ENCODE peak calls at places on chromosomes 12 and 14, in ten cellular contexts. X is ascending aorta, S is progenitor cell of endocrine pancreas, T is AG09309, Z is heart left ventricle, I is kidney, M is BE2C, F is hepatocyte, Y is transverse colon, K is AG09319. C is an unnamed sample.

GRCh38 chr14:26444745-26445144 is 153.1 kb downstream of the NOVA1 start:
- DNase-seq in X (no peak), S (peak; percentile 13), T (no peak), Z (no peak), I (no peak), M (no peak), F (peak; percentile 51), Y (no peak), K (no peak), C (no peak)

GRCh38 chr12:70692681-70693288 is 55.6 kb upstream of the PTPRB start:
- DNase-seq in X (no peak), S (no peak), T (peak; percentile 21), Z (no peak), I (no peak), M (no peak), F (no peak), Y (no peak), K (no peak), C (no peak)

GRCh38 chr12:120725659-120726509 is at the start of gene ACADS:
- DNase-seq in X (peak; percentile 93), S (peak; percentile 83), T (no peak), Z (peak; percentile 91), I (peak; percentile 96), M (peak; percentile 95), F (peak; percentile 96), Y (peak; percentile 95), K (peak; percentile 43), C (peak; percentile 92)

GRCh38 chr12:126837697-126838096 is 1429.3 kb upstream of the TMEM132C start:
- DNase-seq in X (no peak), S (no peak), T (no peak), Z (no peak), I (no peak), M (no peak), F (no peak), Y (no peak), K (no peak), C (no peak)

GRCh38 chr14:77027538-77028383 is 747 bp downstream of the IRF2BPL start:
- DNase-seq in X (peak; percentile 85), S (peak; percentile 45), T (no peak), Z (peak; percentile 86), I (peak; percentile 96), M (peak; percentile 79), F (peak; percentile 87), Y (peak; percentile 75), K (peak; percentile 66), C (peak; percentile 79)

GRCh38 chr12:23707270-23707669 is 242.2 kb downstream of the SOX5 start:
- DNase-seq in X (no peak), S (no peak), T (no peak), Z (no peak), I (no peak), M (no peak), F (no peak), Y (no peak), K (no peak), C (no peak)

GRCh38 chr12:6925543-6926279 is 2.0 kb upstream of the ATN1 start:
- DNase-seq in X (peak; percentile 91), S (no peak), T (peak; percentile 72), Z (peak; percentile 78), I (peak; percentile 88), M (peak; percentile 51), F (peak; percentile 82), Y (peak; percentile 76), K (peak; percentile 64), C (no peak)

GRCh38 chr14:34014936-34015335 is 64.1 kb upstream of the EGLN3 start:
- DNase-seq in X (no peak), S (no peak), T (no peak), Z (no peak), I (no peak), M (no peak), F (no peak), Y (no peak), K (no peak), C (no peak)

GRCh38 chr12:89417246-89417977 is 65.1 kb upstream of the DUSP6 start:
- DNase-seq in X (no peak), S (no peak), T (peak; percentile 31), Z (no peak), I (no peak), M (no peak), F (no peak), Y (no peak), K (no peak), C (no peak)

GRCh38 chr12:89424846-89425245 is 72.5 kb upstream of the DUSP6 start:
- DNase-seq in X (no peak), S (no peak), T (no peak), Z (no peak), I (no peak), M (no peak), F (no peak), Y (no peak), K (no peak), C (no peak)

GRCh38 chr12:89418228-89418910 is 66.1 kb upstream of the DUSP6 start:
- DNase-seq in X (no peak), S (no peak), T (no peak), Z (peak; percentile 18), I (no peak), M (no peak), F (no peak), Y (no peak), K (no peak), C (no peak)

GRCh38 chr12:89424394-89424793 is 72.1 kb upstream of the DUSP6 start:
- DNase-seq in X (no peak), S (no peak), T (no peak), Z (no peak), I (no peak), M (no peak), F (no peak), Y (no peak), K (no peak), C (no peak)

DNA sequence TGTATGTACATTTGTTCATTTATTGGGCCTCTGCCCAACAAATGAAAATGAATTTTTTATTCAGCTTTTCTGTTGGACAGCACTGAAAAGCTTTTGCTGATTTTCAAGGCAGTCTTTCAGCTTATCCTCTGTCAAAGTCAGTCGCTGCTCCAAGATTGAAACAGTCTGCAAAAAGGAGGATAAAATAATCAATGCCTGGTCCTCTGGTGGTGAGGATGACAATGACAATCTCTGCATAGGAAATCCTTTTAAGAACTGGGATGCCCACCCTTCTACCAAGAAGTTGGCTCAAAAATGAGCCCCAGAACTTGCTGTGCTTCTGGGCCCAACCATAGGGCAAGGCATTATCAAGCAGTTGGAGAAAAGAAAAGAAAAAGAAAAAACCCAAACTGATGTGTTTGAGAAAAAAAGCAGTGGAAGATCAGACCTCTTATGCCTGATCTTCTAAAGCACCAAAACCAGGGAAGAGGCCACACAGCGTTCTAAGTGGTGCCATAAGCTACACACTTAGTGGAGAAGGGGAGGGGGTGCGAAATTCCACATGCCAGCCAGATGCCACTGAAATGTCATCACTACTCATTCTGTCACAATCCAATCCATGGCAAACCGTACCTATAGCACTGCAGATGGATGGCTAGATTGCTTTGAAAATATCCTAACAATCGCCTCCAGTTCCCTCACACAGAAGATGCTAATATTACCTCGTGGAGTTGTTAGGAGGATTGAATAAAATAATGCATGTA is 69.0 kb upstream of the DUSP6 start:
- DNase-seq in X (no peak), S (no peak), T (no peak), Z (no peak), I (no peak), M (no peak), F (no peak), Y (no peak), K (no peak), C (no peak)
- TF ChIP-seq CTCF in X (peak; percentile 5), S (peak; percentile 23), T (no peak), Z (no peak), I (no peak), M (peak; percentile 27), F (no peak), Y (no peak), K (no peak), C (no peak)

DNA sequence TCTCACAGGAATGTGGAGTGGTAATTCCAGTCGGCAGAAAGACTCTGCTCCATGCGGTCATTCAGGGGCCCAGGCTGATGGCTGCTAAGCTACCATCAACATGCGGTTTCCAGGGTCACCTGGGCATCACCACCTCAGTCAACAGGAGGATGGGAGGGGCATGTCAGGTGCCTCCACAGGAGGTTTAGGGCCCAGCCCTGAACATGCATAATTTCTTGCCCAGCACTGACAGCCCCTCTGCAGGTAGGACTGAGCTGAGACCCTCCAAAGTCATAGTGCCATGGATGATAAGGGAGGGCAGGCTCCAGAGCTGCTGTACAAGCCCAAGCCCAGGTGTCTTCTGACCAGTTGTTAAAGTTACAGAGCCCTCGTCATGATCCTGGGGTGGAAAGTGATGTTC is 244.0 kb upstream of the SFSWAP start:
- DNase-seq in X (no peak), S (no peak), T (no peak), Z (no peak), I (no peak), M (no peak), F (no peak), Y (no peak), K (no peak), C (no peak)
- TF ChIP-seq CTCF in X (no peak), S (no peak), T (no peak), Z (no peak), I (no peak), M (no peak), F (no peak), Y (no peak), K (no peak), C (no peak)

GRCh38 chr14:102782974-102783373 is 5.7 kb downstream of the TRAF3 start:
- DNase-seq in X (no peak), S (no peak), T (no peak), Z (no peak), I (no peak), M (no peak), F (no peak), Y (no peak), K (no peak), C (no peak)

GRCh38 chr14:102789349-102789748 is 12.1 kb downstream of the TRAF3 start:
- DNase-seq in X (no peak), S (no peak), T (no peak), Z (no peak), I (no peak), M (no peak), F (no peak), Y (no peak), K (no peak), C (no peak)

GRCh38 chr14:102784892-102785597 is 7.8 kb downstream of the TRAF3 start:
- DNase-seq in X (no peak), S (no peak), T (no peak), Z (no peak), I (no peak), M (no peak), F (no peak), Y (no peak), K (no peak), C (no peak)

GRCh38 chr14:102786758-102787157 is 9.5 kb downstream of the TRAF3 start:
- DNase-seq in X (no peak), S (no peak), T (no peak), Z (no peak), I (no peak), M (no peak), F (no peak), Y (no peak), K (no peak), C (no peak)

GRCh38 chr14:102785598-102785963 is 8.3 kb downstream of the TRAF3 start:
- DNase-seq in X (no peak), S (no peak), T (no peak), Z (no peak), I (no peak), M (no peak), F (no peak), Y (no peak), K (no peak), C (no peak)
- TF ChIP-seq CTCF in X (no peak), S (no peak), T (no peak), Z (no peak), I (no peak), M (peak; percentile 27), F (peak; percentile 7), Y (no peak), K (no peak), C (no peak)

DNA sequence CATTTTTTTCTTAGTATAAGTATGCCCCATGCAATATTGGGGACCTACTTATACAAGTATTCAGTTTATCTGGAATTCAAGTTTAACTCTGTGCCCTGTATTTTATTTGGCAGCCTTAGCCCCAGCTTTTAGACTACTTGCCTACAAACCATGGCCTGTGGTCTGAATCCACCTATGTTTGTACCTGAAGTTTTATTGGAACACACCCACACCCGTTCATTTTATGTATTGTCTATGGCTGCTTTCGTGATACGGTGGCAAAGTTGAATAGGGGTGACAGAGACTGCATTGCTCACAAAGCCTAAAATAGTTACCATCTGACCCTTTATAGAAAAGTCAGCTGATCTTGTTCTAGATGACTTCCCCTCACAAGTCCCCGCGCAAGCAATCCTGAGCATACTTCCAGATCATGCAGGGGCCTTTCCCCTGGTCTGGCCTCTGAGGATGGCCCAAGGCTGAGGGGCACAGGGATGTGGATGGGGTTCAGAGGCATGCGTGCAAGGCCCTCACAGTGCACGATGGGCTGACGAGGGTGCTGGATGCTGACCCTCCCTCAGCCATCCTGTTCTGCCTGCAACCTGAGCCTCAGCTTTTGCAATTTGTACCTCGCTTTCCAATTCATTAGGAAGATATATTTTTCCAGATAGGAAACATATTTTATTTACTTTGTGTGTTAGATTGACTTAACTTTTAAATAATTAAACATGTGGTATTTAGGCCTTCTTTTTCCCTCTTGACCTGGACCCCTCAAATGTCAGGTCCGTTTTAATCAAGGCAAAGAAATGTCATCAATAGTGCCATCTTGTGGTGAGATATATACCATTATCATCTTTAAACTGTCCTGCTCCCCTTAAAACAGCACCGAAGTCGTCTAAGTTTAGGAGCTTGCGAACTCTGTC is 527.3 kb upstream of the CCDC196 start:
- DNase-seq in X (no peak), S (no peak), T (no peak), Z (no peak), I (peak; percentile 66), M (no peak), F (peak; percentile 42), Y (no peak), K (no peak), C (no peak)
- TF ChIP-seq CTCF in X (no peak), S (peak; percentile 64), T (peak; percentile 44), Z (peak; percentile 41), I (peak; percentile 30), M (peak; percentile 48), F (peak; percentile 56), Y (peak; percentile 51), K (peak; percentile 33), C (peak; percentile 81)

C was measured in activated CD8-positive, alpha-beta T cell treated with anti-CD3 and anti-CD28 coated beads for 36 hours.